ENCODE peak calls at places on chromosomes 4 and X, in five cellular contexts. P is PC-3, C is HepG2, T is mammary epithelial cell, R is neural progenitor cell. O is an unnamed sample.

GRCh38 chr4:18241744-18242143 is 220.2 kb upstream of the LCORL start:
- DNase-seq in R (no peak), C (no peak), T (no peak), P (no peak), O (no peak)

GRCh38 chr4:134202557-134202956 is 968 bp upstream of the PABPC4L start:
- DNase-seq in R (no peak), P (peak; percentile 62), C (no peak), T (no peak), O (no peak)

GRCh38 chrX:46208225-46208854 is 336.9 kb downstream of the ZNF674 start:
- DNase-seq in R (no peak), T (peak; percentile 65), P (peak; percentile 60), C (no peak), O (no peak)

GRCh38 chrX:10582945-10583344 is 37.4 kb downstream of the MID1 start:
- DNase-seq in T (no peak), R (no peak), P (peak; percentile 42), C (no peak), O (no peak)

GRCh38 chr4:148747721-148748268 is 305.6 kb upstream of the NR3C2 start:
- DNase-seq in R (no peak), P (no peak), C (no peak), T (no peak), O (no peak)

GRCh38 chrX:17547658-17548057 is 172.7 kb downstream of the NHS start:
- DNase-seq in P (peak; percentile 90), C (peak; percentile 4), T (peak; percentile 99), R (no peak), O (peak; percentile 100)

GRCh38 chrX:149871940-149872339 is 9.0 kb upstream of the MAGEA8 start:
- DNase-seq in C (peak; percentile 10), T (peak; percentile 18), P (peak; percentile 70), R (peak; percentile 39), O (no peak)

GRCh38 chrX:20224814-20225487 is 41.8 kb downstream of the RPS6KA3 start:
- DNase-seq in P (peak; percentile 38), T (peak; percentile 42), R (no peak), C (no peak), O (no peak)

GRCh38 chr4:88283661-88284377 is 542 bp downstream of the PPM1K start:
- DNase-seq in T (peak; percentile 75), R (peak; percentile 81), P (peak; percentile 48), C (peak; percentile 28), O (no peak)

GRCh38 chr4:152515678-152516077 is 20.2 kb downstream of the FBXW7 start:
- DNase-seq in C (no peak), T (peak; percentile 55), R (no peak), P (peak; percentile 53), O (no peak)

GRCh38 chrX:153557618-153558017 is 40.2 kb downstream of the ATP2B3 start:
- DNase-seq in P (no peak), T (no peak), C (no peak), R (no peak), O (no peak)

GRCh38 chr4:100177855-100178254 is 12.4 kb downstream of the DDIT4L start:
- DNase-seq in T (no peak), R (no peak), C (no peak), P (peak; percentile 17), O (no peak)

GRCh38 chr4:39750216-39750615 is 52.3 kb downstream of the UBE2K start:
- DNase-seq in P (no peak), R (no peak), T (no peak), C (no peak), O (no peak)

GRCh38 chrX:13545731-13546130 is 23.7 kb upstream of the EGFL6 start:
- DNase-seq in C (no peak), T (no peak), R (no peak), P (no peak), O (no peak)

GRCh38 chr4:111064342-111064993 is 441.6 kb upstream of the PITX2 start:
- DNase-seq in T (peak; percentile 78), R (no peak), C (no peak), P (peak; percentile 41), O (no peak)

GRCh38 chrX:151082077-151082948 is 94.1 kb upstream of the GPR50 start:
- DNase-seq in P (peak; percentile 66), T (peak; percentile 33), R (peak; percentile 84), C (peak; percentile 15), O (no peak)

GRCh38 chr4:102454278-102454677 is 46.9 kb upstream of the NFKB1 start:
- DNase-seq in C (no peak), R (no peak), P (no peak), T (no peak), O (no peak)

GRCh38 chrX:151703487-151703886 is 8.2 kb downstream of the PRRG3 start:
- DNase-seq in C (no peak), T (no peak), P (no peak), R (no peak), O (no peak)

GRCh38 chrX:119728487-119728886 is 29.9 kb upstream of the SOWAHD start:
- DNase-seq in R (peak; percentile 20), C (peak; percentile 28), T (no peak), P (peak; percentile 55), O (no peak)

GRCh38 chr4:129345680-129346079 is 249.7 kb downstream of the C4orf33 start:
- DNase-seq in P (no peak), T (no peak), C (no peak), R (no peak), O (no peak)

GRCh38 chr4:137545461-137545861 is 13.2 kb upstream of the PCDH18 start:
- DNase-seq in R (peak; percentile 49), T (no peak), P (no peak), C (no peak), O (no peak)

GRCh38 chrX:104922206-104922621 is 298.3 kb downstream of the TEX13A start:
- DNase-seq in P (peak; percentile 87), T (peak; percentile 58), C (peak; percentile 52), R (peak; percentile 72), O (peak; percentile 32)

GRCh38 chrX:70352473-70352872 is 62.6 kb downstream of the KIF4A start:
- DNase-seq in R (peak; percentile 26), P (no peak), T (no peak), C (no peak), O (no peak)

GRCh38 chr4:169854090-169854489 is 96.3 kb upstream of the HPF1 start:
- DNase-seq in P (no peak), R (no peak), C (no peak), T (peak; percentile 8), O (no peak)

GRCh38 chr4:44150091-44150576 is 298.5 kb downstream of the KCTD8 start:
- DNase-seq in P (peak; percentile 87), R (no peak), C (peak; percentile 1), T (peak; percentile 37), O (peak; percentile 13)

GRCh38 chr4:177367336-177367735 is 57.7 kb downstream of the NEIL3 start:
- DNase-seq in R (peak; percentile 48), C (peak; percentile 24), P (peak; percentile 26), T (peak; percentile 12), O (no peak)

GRCh38 chrX:115324194-115324593 is 34.7 kb downstream of the LUZP4 start:
- DNase-seq in P (peak; percentile 54), C (no peak), R (no peak), T (peak; percentile 35), O (no peak)

GRCh38 chrX:10744011-10744410 is 123.6 kb upstream of the MID1 start:
- DNase-seq in C (no peak), T (no peak), R (peak; percentile 18), P (no peak), O (no peak)

DNA sequence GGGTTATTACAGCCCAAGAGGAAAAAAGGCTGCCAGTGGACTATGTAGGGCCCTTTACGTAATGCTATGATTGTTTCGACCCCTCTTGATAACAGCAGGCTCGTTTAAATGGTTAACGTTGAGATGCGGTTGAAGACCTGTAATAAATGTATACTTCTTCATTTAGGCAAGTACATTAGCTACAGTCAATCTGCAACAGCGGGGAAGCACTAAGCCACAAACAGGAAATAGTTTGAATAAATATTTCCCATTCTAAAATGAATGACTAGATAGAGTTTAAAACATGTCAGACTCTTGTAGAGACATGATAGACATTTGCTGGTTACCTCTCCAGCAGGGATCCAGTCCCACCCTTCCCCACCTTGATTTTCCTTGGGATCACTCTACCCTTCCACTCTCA is 38.1 kb upstream of the STIM2 start:
- DNase-seq in C (no peak), P (no peak), T (no peak), R (no peak), O (no peak)
- H3K4me3 ChIP-seq in C (peak overlapping the region; percentile 23), P (no peak overlapping the region), T (no peak overlapping the region), R (no peak overlapping the region), O (no peak overlapping the region)

GRCh38 chr4:158791588-158791987 is 22.8 kb downstream of the FNIP2 start:
- DNase-seq in C (no peak), T (no peak), R (no peak), P (no peak), O (no peak)

GRCh38 chr4:158788608-158789007 is 19.8 kb downstream of the FNIP2 start:
- DNase-seq in R (no peak), P (no peak), C (no peak), T (no peak), O (no peak)

GRCh38 chr4:158793021-158793420 is 24.2 kb downstream of the FNIP2 start:
- DNase-seq in R (no peak), C (no peak), P (peak; percentile 36), T (peak; percentile 51), O (no peak)

GRCh38 chr4:158787718-158788441 is 19.1 kb downstream of the FNIP2 start:
- DNase-seq in T (no peak), C (no peak), R (peak; percentile 15), P (no peak), O (no peak)

GRCh38 chr4:158789853-158790252 is 21.0 kb downstream of the FNIP2 start:
- DNase-seq in R (no peak), T (no peak), P (no peak), C (no peak), O (no peak)
- H3K4me1 ChIP-seq in R (no peaks in the 10 kb centered on the region), T (peaks cover 9% of the 10 kb centered on the region), P (no peaks in the 10 kb centered on the region), C (peaks cover 69% of the 10 kb centered on the region), O (peaks cover 9% of the 10 kb centered on the region)

DNA sequence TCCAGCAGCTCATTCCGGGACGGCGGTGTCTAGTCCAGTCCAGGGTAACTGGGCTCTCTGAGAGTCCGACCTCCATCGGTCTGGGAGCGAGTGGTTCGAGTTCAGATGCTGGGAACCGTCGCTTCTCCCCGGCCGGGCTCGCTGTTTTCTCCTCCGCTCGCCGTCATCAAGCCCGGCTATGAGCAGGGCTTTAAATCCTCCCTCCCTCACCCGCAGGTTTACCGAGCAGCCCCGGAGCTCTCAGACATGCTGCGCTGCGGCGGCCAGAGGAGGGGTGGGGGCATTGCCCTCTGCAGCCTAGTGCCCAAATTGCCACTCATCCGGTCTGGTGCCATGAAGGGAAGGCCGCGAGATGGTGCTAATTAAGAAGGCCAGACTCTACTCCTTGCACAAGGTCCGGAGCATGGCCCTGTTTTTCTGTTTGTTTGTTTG is 23.2 kb downstream of the HAND2 start:
- DNase-seq in P (no peak), C (no peak), T (no peak), R (peak; percentile 75), O (no peak)
- TF ChIP-seq EZH2 in P (no peak), C (no peak), T (no peak), R (peak; percentile 50), O (peak; percentile 32)

GRCh38 chr4:30434656-30435055 is 285.5 kb upstream of the PCDH7 start:
- DNase-seq in P (no peak), C (no peak), R (no peak), T (no peak), O (no peak)

DNA sequence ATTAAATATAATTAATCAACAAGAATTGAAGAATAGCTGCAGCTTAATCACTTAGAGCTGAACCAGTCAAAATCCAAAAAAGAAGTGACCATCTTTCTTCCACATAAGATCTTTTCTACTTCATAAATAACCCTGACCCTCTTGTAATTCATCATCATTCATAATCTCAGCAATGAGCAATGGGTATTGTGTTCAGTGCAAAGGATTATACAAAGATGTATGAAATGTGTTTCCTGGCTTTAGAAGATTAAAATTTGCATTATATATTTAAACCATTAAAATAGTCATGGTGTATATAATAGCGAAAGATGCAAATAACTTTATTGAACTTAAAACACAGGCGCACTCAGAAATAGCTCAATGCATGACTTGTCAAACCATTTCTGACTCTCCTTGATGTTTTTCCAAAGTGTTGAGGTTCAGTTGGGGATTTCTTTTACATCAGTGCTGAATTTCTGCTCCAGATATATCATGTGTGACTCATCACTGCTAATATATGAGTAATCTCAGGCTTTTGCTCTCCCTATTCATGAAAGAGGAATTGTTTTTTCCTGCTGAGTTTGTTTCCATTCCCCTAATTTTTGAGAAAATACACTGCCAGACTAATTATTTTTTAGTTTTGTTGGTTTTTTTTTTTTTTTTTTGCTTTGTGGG is 290.2 kb upstream of the PCDH7 start:
- DNase-seq in T (peak; percentile 46), P (peak; percentile 77), R (no peak), C (no peak), O (peak; percentile 2)
- H3K4me3 ChIP-seq in T (no peak overlapping the region), P (peak overlapping the region; percentile 51), R (no peak overlapping the region), C (no peak overlapping the region), O (no peak overlapping the region)

O was measured in keratinocyte.